ENCODE peak calls at places on chromosomes 7 and 10, in six cellular contexts. L, N, F, V, R and B are unnamed samples.

GRCh38 chr10:22103701-22104100 is 100.2 kb upstream of the DNAJC1 start:
- ATAC-seq in L (no peak), N (no peak), F (no peak), V (peak), R (peak), B (peak)

GRCh38 chr10:110746254-110746826 is 102.2 kb downstream of the RBM20 start:
- ATAC-seq in L (no peak), N (peak), F (peak), V (peak), R (peak), B (peak)

GRCh38 chr7:20114463-20114862 is 102.7 kb downstream of the MACC1 start:
- ATAC-seq in L (no peak), N (no peak), F (no peak), V (peak), R (peak), B (peak)

GRCh38 chr7:101239191-101239950 is 1.8 kb upstream of the CLDN15 start:
- ATAC-seq in L (no peak), N (no peak), F (no peak), V (no peak), R (no peak), B (no peak)

GRCh38 chr7:65477326-65477725 is 103.7 kb downstream of the ZNF92 start:
- ATAC-seq in L (no peak), N (peak), F (no peak), V (no peak), R (no peak), B (no peak)

GRCh38 chr10:124999433-125000365 is 57.8 kb downstream of the ZRANB1 start:
- ATAC-seq in L (no peak), N (no peak), F (peak), V (no peak), R (no peak), B (no peak)

GRCh38 chr7:2331707-2332106 is 17.5 kb upstream of the SNX8 start:
- ATAC-seq in L (no peak), N (no peak), F (no peak), V (no peak), R (no peak), B (no peak)

GRCh38 chr10:110885932-110886674 is 14.4 kb downstream of the PDCD4 start:
- ATAC-seq in L (no peak), N (peak), F (peak), V (no peak), R (peak), B (no peak)

GRCh38 chr10:104680467-104681401 is 39.6 kb downstream of the SORCS3 start:
- ATAC-seq in L (no peak), N (no peak), F (no peak), V (no peak), R (no peak), B (no peak)

GRCh38 chr7:131325179-131325840 is 2.4 kb upstream of the MKLN1 start:
- ATAC-seq in L (peak), N (no peak), F (no peak), V (no peak), R (peak), B (peak)

GRCh38 chr10:89664206-89664605 is 19.2 kb upstream of the PANK1 start:
- ATAC-seq in L (no peak), N (no peak), F (no peak), V (no peak), R (no peak), B (no peak)

GRCh38 chr7:143172354-143172753 is 10.9 kb upstream of the TAS2R39 start:
- ATAC-seq in L (no peak), N (peak), F (peak), V (no peak), R (no peak), B (no peak)

GRCh38 chr7:37315752-37316711 is 132.6 kb downstream of the ELMO1 start:
- ATAC-seq in L (no peak), N (no peak), F (no peak), V (peak), R (no peak), B (no peak)